ENCODE peak calls at places on chromosome 22, in five cellular contexts. S, V, G, P and T are unnamed samples.
A peak's percentile ranks its signal among the peaks of the same experiment; 100 is the strongest.

GRCh38 chr22:20905415-20906386 is 11.5 kb upstream of the CRKL start:
- DNase-seq in G (no peak), P (no peak), V (no peak), S (no peak), T (no peak)

GRCh38 chr22:42436402-42436801 is 4.2 kb upstream of the NFAM1 start:
- DNase-seq in P (no peak), G (no peak), V (no peak), S (peak; percentile 22), T (no peak)

GRCh38 chr22:19879651-19879995 is 24.9 kb upstream of the GNB1L start:
- DNase-seq in V (no peak), P (no peak), G (no peak), S (no peak), T (no peak)

GRCh38 chr22:46598737-46599424 is 21.3 kb upstream of the GRAMD4 start:
- DNase-seq in V (peak; percentile 70), G (no peak), P (no peak), S (no peak), T (no peak)

GRCh38 chr22:20966883-20967696 is at the start of gene AIFM3:
- DNase-seq in P (no peak), V (no peak), S (peak; percentile 39), G (no peak), T (peak; percentile 59)

GRCh38 chr22:17939011-17939410 is 85.3 kb downstream of the MICAL3 start:
- DNase-seq in P (no peak), V (no peak), G (no peak), S (no peak), T (no peak)

GRCh38 chr22:25942989-25943411 is 201.0 kb downstream of the MYO18B start:
- DNase-seq in G (no peak), S (peak; percentile 70), V (no peak), P (no peak), T (peak; percentile 42)

GRCh38 chr22:19870153-19871022 is 15.7 kb upstream of the GNB1L start:
- DNase-seq in S (no peak), G (no peak), P (no peak), V (no peak), T (no peak)

GRCh38 chr22:42906605-42907338 is 49.7 kb upstream of the ARFGAP3 start:
- DNase-seq in V (no peak), P (no peak), G (no peak), S (no peak), T (no peak)

GRCh38 chr22:46946383-46946965 is 184.0 kb downstream of the TBC1D22A start:
- DNase-seq in G (no peak), V (no peak), S (no peak), P (no peak), T (no peak)

GRCh38 chr22:20061481-20061861 is 18.6 kb upstream of the DGCR8 start:
- DNase-seq in S (no peak), P (no peak), G (no peak), V (no peak), T (no peak)

GRCh38 chr22:39745789-39746188 is 147.8 kb downstream of the ENTHD1 start:
- DNase-seq in V (no peak), S (no peak), G (no peak), P (no peak), T (no peak)

GRCh38 chr22:17576475-17576874 is 13.2 kb downstream of the SLC25A18 start:
- DNase-seq in V (no peak), P (no peak), S (no peak), G (no peak), T (no peak)

GRCh38 chr22:30325724-30326703 is 727 bp downstream of the TBC1D10A start:
- DNase-seq in S (no peak), P (no peak), G (no peak), V (no peak), T (no peak)

GRCh38 chr22:27913162-27913741 is 5.8 kb downstream of the PITPNB start:
- DNase-seq in V (no peak), S (no peak), P (no peak), G (no peak), T (no peak)

GRCh38 chr22:49296561-49296960 is 531.1 kb downstream of the BRD1 start:
- DNase-seq in S (no peak), P (no peak), V (no peak), G (no peak), T (no peak)

GRCh38 chr22:38135133-38135706 is 24.7 kb upstream of the BAIAP2L2 start:
- DNase-seq in S (no peak), G (no peak), V (no peak), P (no peak), T (no peak)

GRCh38 chr22:23054531-23055257 is 15.6 kb upstream of the GNAZ start:
- DNase-seq in S (no peak), G (no peak), P (no peak), V (no peak), T (no peak)

GRCh38 chr22:20052309-20053250 is 27.5 kb upstream of the DGCR8 start:
- DNase-seq in V (no peak), P (no peak), G (no peak), S (no peak), T (no peak)

GRCh38 chr22:45983797-45984196 is 6.8 kb upstream of the WNT7B start:
- DNase-seq in V (no peak), G (no peak), P (no peak), S (no peak), T (no peak)

GRCh38 chr22:42116848-42117424 is 13.7 kb downstream of the CYP2D6 start:
- DNase-seq in V (no peak), S (no peak), P (no peak), G (no peak), T (no peak)

GRCh38 chr22:19878461-19879247 is 24.0 kb upstream of the GNB1L start:
- DNase-seq in P (no peak), V (no peak), S (no peak), G (no peak), T (no peak)

GRCh38 chr22:40953446-40953845 is 2.3 kb downstream of the RBX1 start:
- DNase-seq in G (no peak), P (no peak), V (no peak), S (no peak), T (no peak)

GRCh38 chr22:33717694-33718396 is 202.4 kb downstream of the LARGE1 start:
- DNase-seq in P (no peak), G (no peak), V (no peak), S (no peak), T (no peak)

GRCh38 chr22:18063311-18063710 is 14.5 kb upstream of the PEX26 start:
- DNase-seq in S (no peak), G (no peak), V (no peak), P (no peak), T (no peak)

GRCh38 chr22:37431811-37432707 is 4.8 kb upstream of the ELFN2 start:
- DNase-seq in V (no peak), P (no peak), S (no peak), G (peak; percentile 44), T (no peak)

GRCh38 chr22:46976130-46976529 is 213.7 kb downstream of the TBC1D22A start:
- DNase-seq in S (no peak), G (no peak), P (no peak), V (no peak), T (no peak)

GRCh38 chr22:24499706-24500105 is 4.6 kb downstream of the UPB1 start:
- DNase-seq in S (no peak), V (no peak), P (no peak), G (no peak), T (no peak)

GRCh38 chr22:17830041-17830961 is 56.0 kb upstream of the BID start:
- DNase-seq in S (peak; percentile 82), V (peak; percentile 38), P (peak; percentile 81), G (peak; percentile 80), T (peak; percentile 89)

GRCh38 chr22:28345304-28345703 is 334.3 kb downstream of the TTC28 start:
- DNase-seq in P (no peak), G (no peak), V (no peak), S (no peak), T (no peak)

GRCh38 chr22:44029069-44029468 is 5.0 kb downstream of the PARVB start:
- DNase-seq in G (no peak), S (no peak), V (no peak), P (no peak), T (no peak)

GRCh38 chr22:28115426-28115825 is 196.4 kb upstream of the PITPNB start:
- DNase-seq in S (no peak), G (no peak), V (no peak), P (no peak), T (no peak)

GRCh38 chr22:38989461-38989860 is 7.3 kb downstream of the APOBEC3B start:
- DNase-seq in P (no peak), V (no peak), G (no peak), S (no peak), T (no peak)

GRCh38 chr22:28440517-28441366 is 238.9 kb downstream of the TTC28 start:
- DNase-seq in G (no peak), V (no peak), S (peak; percentile 7), P (no peak), T (no peak)

GRCh38 chr22:32130464-32130863 is 28.6 kb downstream of the C22orf42 start:
- DNase-seq in V (no peak), G (no peak), P (no peak), S (no peak), T (no peak)